ENCODE peak calls at places on chromosomes 2 and 18, in six cellular contexts. E is keratinocyte, F is HepG2, C is fibroblast of lung, X is DND-41, G is mammary epithelial cell. T is an unnamed sample.
A peak's percentile ranks its signal among the peaks of the same experiment; 100 is the strongest.

GRCh38 chr2:175807031-175807873 is 194.8 kb downstream of the LNPK start:
- DNase-seq in E (no peak), F (no peak), C (peak; percentile 66), X (no peak), G (peak; percentile 17), T (peak; percentile 35)

GRCh38 chr2:26298638-26299393 is 47.1 kb upstream of the SELENOI start:
- DNase-seq in E (no peak), F (peak; percentile 27), C (peak; percentile 53), X (peak; percentile 26), G (peak; percentile 72), T (no peak)

GRCh38 chr18:48820483-48821250 is 130.1 kb downstream of the SMAD7 start:
- DNase-seq in E (no peak), F (no peak), C (no peak), X (no peak), G (no peak), T (no peak)

GRCh38 chr2:224162122-224162521 is 123.0 kb upstream of the SERPINE2 start:
- DNase-seq in E (no peak), F (no peak), C (peak; percentile 87), X (no peak), G (peak; percentile 24), T (peak; percentile 59)

GRCh38 chr2:163157891-163158511 is 319.4 kb upstream of the KCNH7 start:
- DNase-seq in E (no peak), F (no peak), C (peak; percentile 73), X (no peak), G (peak; percentile 60), T (peak; percentile 66)

GRCh38 chr2:2326053-2326452 is 5.0 kb downstream of the MYT1L start:
- DNase-seq in E (no peak), F (no peak), C (no peak), X (no peak), G (no peak), T (no peak)

GRCh38 chr2:161237397-161238263 is 70.6 kb upstream of the PSMD14 start:
- DNase-seq in E (no peak), F (no peak), C (peak; percentile 49), X (no peak), G (peak; percentile 33), T (peak; percentile 40)

GRCh38 chr18:9755603-9756002 is 47.5 kb downstream of the RAB31 start:
- DNase-seq in E (no peak), F (no peak), C (peak; percentile 52), X (no peak), G (no peak), T (no peak)

GRCh38 chr2:52542297-52542696 is 1225.3 kb upstream of the CHAC2 start:
- DNase-seq in E (no peak), F (no peak), C (no peak), X (no peak), G (no peak), T (no peak)

GRCh38 chr18:77033575-77033974 is 99.0 kb downstream of the MBP start:
- DNase-seq in E (no peak), F (no peak), C (no peak), X (no peak), G (no peak), T (no peak)

GRCh38 chr2:211766689-211767088 is 771.9 kb downstream of the ERBB4 start:
- DNase-seq in E (no peak), F (no peak), C (no peak), X (no peak), G (peak; percentile 24), T (peak; percentile 13)

GRCh38 chr2:85951351-85952067 is 62.7 kb upstream of the ST3GAL5 start:
- DNase-seq in E (no peak), F (peak; percentile 61), C (no peak), X (no peak), G (no peak), T (no peak)

GRCh38 chr2:213104089-213104902 is 47.1 kb downstream of the IKZF2 start:
- DNase-seq in E (no peak), F (no peak), C (peak; percentile 66), X (peak; percentile 71), G (peak; percentile 39), T (peak; percentile 48)

GRCh38 chr2:234243871-234244565 is 193.5 kb downstream of the SPP2 start:
- DNase-seq in E (no peak), F (no peak), C (no peak), X (peak; percentile 63), G (no peak), T (peak; percentile 46)

GRCh38 chr2:108923019-108923700 is 65.9 kb downstream of the EDAR start:
- DNase-seq in E (peak; percentile 95), F (no peak), C (no peak), X (no peak), G (peak; percentile 96), T (peak; percentile 91)

GRCh38 chr2:218877331-218877730 is 3.3 kb upstream of the WNT10A start:
- DNase-seq in E (no peak), F (no peak), C (no peak), X (peak; percentile 68), G (no peak), T (no peak)

GRCh38 chr18:66119347-66119746 is 368.5 kb downstream of the CDH7 start:
- DNase-seq in E (no peak), F (no peak), C (no peak), X (no peak), G (no peak), T (no peak)

GRCh38 chr2:202185816-202186221 is 52.6 kb downstream of the SUMO1 start:
- DNase-seq in E (no peak), F (peak; percentile 15), C (peak; percentile 70), X (no peak), G (peak; percentile 46), T (peak; percentile 71)

GRCh38 chr2:100124746-100125145 is 17.6 kb downstream of the AFF3 start:
- DNase-seq in E (no peak), F (no peak), C (peak; percentile 14), X (no peak), G (no peak), T (peak; percentile 42)

GRCh38 chr2:177149155-177149503 is 63.5 kb upstream of the HNRNPA3 start:
- DNase-seq in E (no peak), F (no peak), C (no peak), X (no peak), G (no peak), T (no peak)

GRCh38 chr2:177147093-177147694 is 65.4 kb upstream of the HNRNPA3 start:
- DNase-seq in E (no peak), F (peak; percentile 55), C (peak; percentile 47), X (peak; percentile 23), G (peak; percentile 41), T (peak; percentile 77)

GRCh38 chr2:177147834-177148233 is 64.8 kb upstream of the HNRNPA3 start:
- DNase-seq in E (no peak), F (no peak), C (no peak), X (no peak), G (no peak), T (peak; percentile 10)

GRCh38 chr2:177143444-177143843 is 69.2 kb upstream of the HNRNPA3 start:
- DNase-seq in E (no peak), F (no peak), C (peak; percentile 60), X (no peak), G (peak; percentile 43), T (peak; percentile 55)

GRCh38 chr2:177148477-177149154 is 64.0 kb upstream of the HNRNPA3 start:
- DNase-seq in E (no peak), F (peak; percentile 66), C (peak; percentile 60), X (peak; percentile 77), G (peak; percentile 72), T (peak; percentile 88)
- TF ChIP-seq EZH2 in E (peak; percentile 61), F (peak; percentile 83), C (no peak), X (no peak), G (peak; percentile 66), T (no peak)

GRCh38 chr2:135590594-135591290 is 59.5 kb downstream of the R3HDM1 start:
- DNase-seq in E (no peak), F (no peak), C (no peak), X (peak; percentile 33), G (no peak), T (no peak)
- H3K4me3 ChIP-seq in E (no peak overlapping the region), F (no peak overlapping the region), C (no peak overlapping the region), X (no peak overlapping the region), G (no peak overlapping the region), T (no peak overlapping the region)

DNA sequence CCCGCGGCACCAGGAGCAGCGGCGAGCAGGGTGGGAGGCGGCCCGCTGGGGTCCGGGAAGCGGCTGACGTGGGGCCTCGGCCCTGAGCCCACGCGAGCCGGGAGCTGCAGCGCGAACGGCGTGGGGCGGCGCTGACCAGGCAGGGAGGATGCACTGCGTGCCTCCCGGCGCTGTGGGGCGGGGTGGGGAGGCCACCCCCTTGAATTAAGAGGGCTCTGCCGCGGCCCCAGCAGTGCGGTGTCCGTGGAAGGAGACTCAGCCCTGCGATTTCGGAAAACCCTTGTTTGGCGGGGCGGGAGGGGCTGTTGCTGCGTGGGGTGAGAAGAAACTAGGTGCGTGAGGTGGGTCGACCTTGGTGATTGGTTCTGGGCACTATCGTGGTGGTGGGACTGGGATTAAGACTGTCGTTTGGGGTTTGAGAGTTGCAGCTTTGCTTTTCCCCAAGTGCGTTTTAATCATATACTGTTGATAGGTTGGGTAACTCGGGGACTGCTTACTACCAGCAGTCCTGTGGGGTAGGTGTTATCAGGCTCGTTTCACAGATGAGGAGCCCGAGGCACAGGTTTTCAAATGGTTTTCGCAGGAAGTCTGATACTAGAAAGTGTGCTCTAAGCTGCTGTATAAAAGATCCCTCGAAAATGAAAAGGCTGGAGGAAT is 703 bp downstream of the ACSL3 start:
- DNase-seq in E (no peak), F (no peak), C (peak; percentile 37), X (peak; percentile 42), G (peak; percentile 17), T (no peak)
- H3K4me1 ChIP-seq in E (peaks cover 41% of the 10 kb centered on the region), F (peaks cover 42% of the 10 kb centered on the region), C (peaks cover 12% of the 10 kb centered on the region), X (peaks cover 45% of the 10 kb centered on the region), G (peaks cover 37% of the 10 kb centered on the region), T (peaks cover 41% of the 10 kb centered on the region)

GRCh38 chr18:80245781-80246655 is 1.3 kb downstream of the PARD6G start:
- DNase-seq in E (no peak), F (no peak), C (peak; percentile 17), X (no peak), G (peak; percentile 70), T (no peak)
- TF ChIP-seq EZH2 in E (no peak), F (no peak), C (peak; percentile 79), X (no peak), G (no peak), T (no peak)

GRCh38 chr2:238220274-238220891 is 16.9 kb upstream of the ILKAP start:
- DNase-seq in E (no peak), F (no peak), C (no peak), X (no peak), G (no peak), T (no peak)
- H3K4me3 ChIP-seq in E (no peak overlapping the region), F (peak overlapping the region; percentile 44), C (no peak overlapping the region), X (no peak overlapping the region), G (no peak overlapping the region), T (no peak overlapping the region)

GRCh38 chr2:111626862-111627163 is 257.2 kb downstream of the ANAPC1 start:
- DNase-seq in E (no peak), F (no peak), C (no peak), X (no peak), G (no peak), T (no peak)
- H3K4me1 ChIP-seq in E (peaks cover 9% of the 10 kb centered on the region), F (no peaks in the 10 kb centered on the region), C (no peaks in the 10 kb centered on the region), X (peaks cover 24% of the 10 kb centered on the region), G (peaks cover 19% of the 10 kb centered on the region), T (peaks cover 15% of the 10 kb centered on the region)

DNA sequence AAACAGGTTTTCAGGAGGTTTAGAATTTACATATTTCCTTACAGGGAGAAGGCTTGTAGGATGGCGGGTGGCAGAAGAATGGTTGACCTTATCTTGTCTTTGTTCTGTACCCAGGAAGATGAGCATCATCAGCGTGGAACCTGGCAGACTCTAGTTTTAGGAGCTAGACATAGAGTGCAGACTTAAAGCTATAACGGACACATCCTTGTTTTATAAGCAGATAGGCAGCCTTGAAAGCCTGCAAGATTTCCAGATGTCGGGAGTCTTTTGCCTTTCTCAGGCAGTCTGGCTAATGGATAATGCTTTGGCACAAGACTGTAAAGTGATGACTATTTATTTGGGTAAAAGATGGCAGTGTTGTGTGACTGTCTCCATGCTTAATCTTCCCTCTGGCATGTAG is 11.7 kb downstream of the AQP12B start:
- DNase-seq in E (no peak), F (no peak), C (no peak), X (no peak), G (no peak), T (no peak)
- TF ChIP-seq EZH2 in E (no peak), F (no peak), C (no peak), X (no peak), G (no peak), T (no peak)

T was measured in PC-3.